ENCODE peak calls at places on chromosomes 4 and X, in six cellular contexts. R is heart left ventricle, Q is mammary epithelial cell, E is tibial artery, S is NCI-H510A treated with DMSO at 0.1 percent for 48 hours, N is T-cell. D is an unnamed sample.

GRCh38 chr4:13169731-13170130 is 314.4 kb downstream of the RAB28 start:
- DNase-seq in S (no peak), N (no peak), Q (no peak), E (no peak), R (no peak), D (no peak)

GRCh38 chr4:165398570-165398969 is 19.8 kb downstream of the CPE start:
- DNase-seq in S (peak; percentile 92), Q (peak; percentile 12), E (no peak), N (no peak), R (no peak), D (peak; percentile 21)

GRCh38 chrX:153649178-153649914 is 2.3 kb downstream of the DUSP9 start:
- DNase-seq in R (no peak), Q (no peak), E (peak; percentile 27), N (no peak), S (no peak), D (peak; percentile 30)

GRCh38 chrX:50581405-50581804 is 110.8 kb upstream of the DGKK start:
- DNase-seq in Q (no peak), S (no peak), R (no peak), N (no peak), E (no peak), D (no peak)

GRCh38 chr4:94852601-94853000 is 94.8 kb downstream of the BMPR1B start:
- DNase-seq in Q (no peak), S (no peak), R (no peak), N (no peak), E (no peak), D (no peak)

GRCh38 chrX:136933617-136934145 is 53.2 kb upstream of the RBMX start:
- DNase-seq in N (no peak), E (no peak), Q (no peak), R (no peak), S (no peak), D (no peak)

GRCh38 chr4:144347116-144347515 is 206.6 kb upstream of the GYPA start:
- DNase-seq in S (no peak), N (no peak), E (no peak), Q (no peak), R (no peak), D (no peak)

GRCh38 chr4:151541438-151542071 is 132.6 kb downstream of the FHIP1A start:
- DNase-seq in S (no peak), R (no peak), Q (peak; percentile 98), E (no peak), N (no peak), D (peak; percentile 97)

GRCh38 chr4:184815046-184815877 is 10.5 kb downstream of the ACSL1 start:
- DNase-seq in R (peak; percentile 84), E (peak; percentile 86), N (no peak), S (peak; percentile 87), Q (peak; percentile 96), D (peak; percentile 97)

GRCh38 chr4:83875437-83875836 is 339.5 kb downstream of the GPAT3 start:
- DNase-seq in Q (no peak), E (no peak), N (no peak), S (no peak), R (no peak), D (no peak)

GRCh38 chrX:16827225-16827624 is 41.0 kb downstream of the TXLNG start:
- DNase-seq in Q (peak; percentile 82), R (no peak), E (no peak), S (no peak), N (no peak), D (peak; percentile 70)

GRCh38 chr4:41455215-41455614 is 82.7 kb upstream of the LIMCH1 start:
- DNase-seq in Q (no peak), R (no peak), S (peak; percentile 26), E (no peak), N (no peak), D (no peak)

GRCh38 chrX:103233263-103233662 is 18.4 kb downstream of the BEX4 start:
- DNase-seq in Q (no peak), E (no peak), R (no peak), S (no peak), N (no peak), D (no peak)

GRCh38 chr4:150501019-150501727 is 80.8 kb upstream of the MAB21L2 start:
- DNase-seq in N (no peak), Q (peak; percentile 87), R (no peak), E (no peak), S (no peak), D (peak; percentile 88)

GRCh38 chrX:95076449-95076848 is 1402.4 kb downstream of the FAM133A start:
- DNase-seq in R (no peak), E (no peak), Q (peak; percentile 27), S (peak; percentile 10), N (no peak), D (peak; percentile 33)

GRCh38 chr4:5137226-5137625 is 85.9 kb downstream of the STK32B start:
- DNase-seq in N (no peak), Q (no peak), R (no peak), E (no peak), S (no peak), D (no peak)

GRCh38 chr4:38687571-38688011 is 23.6 kb downstream of the KLF3 start:
- DNase-seq in R (no peak), N (no peak), Q (no peak), E (no peak), S (no peak), D (peak; percentile 82)

GRCh38 chr4:56655627-56656345 is 25.3 kb downstream of the HOPX start:
- DNase-seq in N (peak; percentile 8), S (no peak), R (no peak), Q (no peak), E (no peak), D (peak; percentile 29)

GRCh38 chr4:98658287-98659105 is at the start of gene TSPAN5:
- DNase-seq in S (peak; percentile 73), N (peak; percentile 66), Q (peak; percentile 80), R (peak; percentile 87), E (peak; percentile 85), D (peak; percentile 88)